ENCODE peak calls at places on chromosomes 11 and 22, in seven cellular contexts. Q is lung, L is breast epithelium, Y is lower lobe of right lung, S is SK-N-SH, M is A549, I is AG04450. Z is an unnamed sample.

GRCh38 chr11:33064033-33064825 is 24.9 kb downstream of the TCP11L1 start:
- DNase-seq in Q (no peak), M (no peak), Y (no peak), S (no peak), L (no peak), I (no peak), Z (no peak)

GRCh38 chr11:126809514-126810289 is 190.9 kb downstream of the KIRREL3 start:
- DNase-seq in L (no peak), S (no peak), I (no peak), Q (no peak), M (no peak), Y (no peak), Z (no peak)

GRCh38 chr11:114060402-114061052 is 1.0 kb downstream of the ZBTB16 start:
- DNase-seq in I (no peak), L (no peak), Y (peak; percentile 71), Q (peak; percentile 44), M (no peak), S (peak; percentile 67), Z (no peak)

GRCh38 chr11:127524618-127525017 is 524.0 kb upstream of the KIRREL3 start:
- DNase-seq in Q (no peak), I (no peak), S (no peak), L (no peak), Y (no peak), M (no peak), Z (no peak)

GRCh38 chr11:12106101-12106500 is 4.3 kb upstream of the MICAL2 start:
- DNase-seq in Y (no peak), I (no peak), S (no peak), Q (no peak), L (no peak), M (no peak), Z (no peak)

GRCh38 chr11:43408277-43408676 is 49.6 kb downstream of the TTC17 start:
- DNase-seq in L (no peak), I (no peak), Q (no peak), M (no peak), S (no peak), Y (no peak), Z (no peak)

GRCh38 chr22:32880906-32881596 is 79.5 kb downstream of the TIMP3 start:
- DNase-seq in L (no peak), Y (peak; percentile 64), M (no peak), Q (peak; percentile 58), I (peak; percentile 30), S (peak; percentile 89), Z (no peak)

GRCh38 chr11:120219157-120219934 is 8.5 kb downstream of the OAF start:
- DNase-seq in M (no peak), I (no peak), Y (no peak), L (no peak), Q (no peak), S (no peak), Z (no peak)

DNA sequence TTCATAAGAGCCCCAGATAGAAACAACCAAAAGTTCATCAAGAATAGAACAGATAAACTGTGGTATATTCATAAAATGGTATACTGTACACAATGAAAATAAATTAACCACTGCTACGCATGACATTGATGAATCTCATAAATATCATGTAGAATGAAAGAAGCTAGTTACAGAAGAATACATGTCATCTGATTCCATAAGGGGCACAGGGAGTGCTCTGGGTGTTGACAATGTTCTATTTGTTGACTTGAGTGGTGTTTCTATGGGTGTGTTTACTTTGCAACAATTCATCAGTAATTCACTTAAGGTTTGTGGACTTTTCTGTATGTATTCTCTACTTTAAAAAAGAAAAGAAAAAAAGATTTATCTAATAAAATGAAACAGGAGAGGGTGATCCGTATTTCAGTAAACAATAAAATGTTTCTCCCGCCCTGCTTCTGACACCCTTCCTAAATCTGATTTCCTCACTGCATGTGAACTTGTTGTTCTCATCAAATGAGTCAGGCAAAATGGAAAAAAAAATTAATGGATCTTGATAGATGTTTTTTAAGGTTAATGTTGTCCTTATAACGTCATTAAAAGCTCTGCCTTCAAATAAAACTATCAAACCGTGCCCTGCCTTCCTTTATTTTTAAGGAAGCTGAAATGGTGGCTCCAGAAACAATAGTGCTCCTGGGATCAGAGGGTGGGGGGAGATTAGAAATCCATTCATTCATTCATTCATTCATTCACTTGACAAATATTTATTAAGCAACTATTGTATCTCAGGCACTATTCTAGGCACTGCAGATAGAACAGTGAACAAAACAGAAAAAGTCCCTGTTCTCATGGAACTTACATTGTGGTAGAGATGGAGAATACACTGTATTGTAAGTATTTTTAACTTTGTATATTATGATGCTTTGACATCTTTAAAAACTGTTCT is 77.2 kb upstream of the CD44 start:
- DNase-seq in Q (no peak), L (no peak), Y (no peak), S (no peak), I (no peak), M (peak; percentile 51), Z (no peak)
- H3K9me3 ChIP-seq in Q (no peaks in the 10 kb centered on the region), L (no peaks in the 10 kb centered on the region), Y (no peaks in the 10 kb centered on the region), S (no peaks in the 10 kb centered on the region), I (no peaks in the 10 kb centered on the region), M (no peaks in the 10 kb centered on the region), Z (no peaks in the 10 kb centered on the region)

GRCh38 chr11:74826901-74827300 is 78.3 kb downstream of the RNF169 start:
- DNase-seq in L (no peak), M (peak; percentile 26), I (no peak), Q (no peak), Y (no peak), S (no peak), Z (no peak)
- H3K9me3 ChIP-seq in L (peaks cover 9% of the 10 kb centered on the region), M (peaks cover 42% of the 10 kb centered on the region), I (peaks cover 13% of the 10 kb centered on the region), Q (peaks cover 4% of the 10 kb centered on the region), Y (no peaks in the 10 kb centered on the region), S (peaks cover 12% of the 10 kb centered on the region), Z (peaks cover 5% of the 10 kb centered on the region)

GRCh38 chr22:46212195-46212594 is 37.9 kb downstream of the CDPF1 start:
- DNase-seq in Y (no peak), L (no peak), I (no peak), S (no peak), Q (no peak), M (no peak), Z (no peak)
- H3K9me3 ChIP-seq in Y (peaks cover 10% of the 10 kb centered on the region), L (peaks cover 17% of the 10 kb centered on the region), I (peaks cover 18% of the 10 kb centered on the region), S (peaks cover 6% of the 10 kb centered on the region), Q (peaks cover 2% of the 10 kb centered on the region), M (peaks cover 21% of the 10 kb centered on the region), Z (peaks cover 13% of the 10 kb centered on the region)

GRCh38 chr11:116452447-116452846 is 320.3 kb downstream of the BUD13 start:
- DNase-seq in Q (no peak), M (no peak), S (peak; percentile 78), I (no peak), Y (no peak), L (no peak), Z (no peak)

GRCh38 chr11:116445108-116446047 is 327.4 kb downstream of the BUD13 start:
- DNase-seq in Q (no peak), L (no peak), M (no peak), Y (no peak), S (no peak), I (no peak), Z (no peak)

GRCh38 chr11:116449522-116449921 is 323.3 kb downstream of the BUD13 start:
- DNase-seq in I (no peak), M (no peak), Y (no peak), S (no peak), L (no peak), Q (no peak), Z (no peak)

GRCh38 chr11:116446048-116446399 is 326.8 kb downstream of the BUD13 start:
- DNase-seq in Q (no peak), L (no peak), M (no peak), S (no peak), I (no peak), Y (no peak), Z (no peak)

GRCh38 chr11:116446542-116446941 is 326.2 kb downstream of the BUD13 start:
- DNase-seq in M (no peak), L (no peak), Y (no peak), Q (no peak), S (no peak), I (no peak), Z (no peak)
- H3K9me3 ChIP-seq in M (peaks cover 2% of the 10 kb centered on the region), L (no peaks in the 10 kb centered on the region), Y (no peaks in the 10 kb centered on the region), Q (no peaks in the 10 kb centered on the region), S (no peaks in the 10 kb centered on the region), I (no peaks in the 10 kb centered on the region), Z (no peaks in the 10 kb centered on the region)

DNA sequence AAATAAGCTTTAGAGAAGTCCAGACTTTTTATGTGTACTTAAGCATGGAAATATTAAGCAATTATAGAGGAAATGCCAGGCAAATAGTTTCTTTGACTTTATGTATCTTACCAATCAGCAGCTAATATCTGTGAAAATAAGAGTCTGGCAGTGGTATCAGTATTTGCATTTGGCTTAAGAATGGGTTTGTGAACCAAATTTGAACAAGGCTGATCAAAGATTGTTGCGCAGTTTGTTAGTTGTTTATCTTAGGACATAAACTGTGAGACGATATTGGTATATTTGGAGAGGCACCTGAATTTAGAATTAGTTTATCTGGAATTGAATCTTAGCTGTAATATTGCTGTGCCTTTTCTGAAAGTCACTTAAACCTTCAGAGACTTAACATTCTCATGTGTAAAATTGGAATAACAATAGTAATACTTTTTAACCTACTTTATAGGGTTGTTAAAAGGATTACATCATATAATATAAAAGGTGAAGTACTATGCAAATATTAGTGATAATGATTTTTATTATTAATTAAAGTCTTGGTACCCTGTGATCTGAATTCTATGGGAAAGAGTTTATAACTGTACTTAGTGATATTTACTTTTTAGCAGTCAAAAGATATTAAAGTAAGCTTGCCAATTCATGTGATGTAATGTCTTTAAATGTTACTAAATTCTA is 66.4 kb downstream of the DYNC2H1 start:
- DNase-seq in M (no peak), L (no peak), Q (no peak), I (no peak), Y (no peak), S (no peak), Z (no peak)
- H3K9me3 ChIP-seq in M (no peaks in the 10 kb centered on the region), L (no peaks in the 10 kb centered on the region), Q (no peaks in the 10 kb centered on the region), I (no peaks in the 10 kb centered on the region), Y (no peaks in the 10 kb centered on the region), S (no peaks in the 10 kb centered on the region), Z (no peaks in the 10 kb centered on the region)

GRCh38 chr11:134170177-134170908 is 53.4 kb downstream of the NCAPD3 start:
- DNase-seq in S (no peak), I (no peak), L (no peak), M (no peak), Q (no peak), Y (no peak), Z (no peak)

GRCh38 chr11:134159652-134160051 is 64.1 kb downstream of the NCAPD3 start:
- DNase-seq in S (no peak), I (no peak), L (no peak), Y (no peak), Q (no peak), M (no peak), Z (no peak)

GRCh38 chr11:134164490-134165370 is 59.0 kb downstream of the NCAPD3 start:
- DNase-seq in I (no peak), Y (no peak), S (no peak), L (no peak), M (peak; percentile 71), Q (no peak), Z (no peak)
- H3K9me3 ChIP-seq in I (no peaks in the 10 kb centered on the region), Y (no peaks in the 10 kb centered on the region), S (no peaks in the 10 kb centered on the region), L (no peaks in the 10 kb centered on the region), M (peaks cover 51% of the 10 kb centered on the region), Q (no peaks in the 10 kb centered on the region), Z (no peaks in the 10 kb centered on the region)